ENCODE peak calls at places on chromosomes 5 and 9, in ten cellular contexts. M is stimulated activated CD8-positive, alpha-beta memory T cell treated with anti-CD3 and anti-CD28 coated beads, Interleukin-12 subunit alpha, Interleukin-12 subunit beta, amount 100 ng/mL, for 4 hours; C is H9; D is upper lobe of right lung; U is NCI-H446 treated with DMSO at 0.1 percent for 48 hours; L is T follicular helper cell; R is tibial artery; B is right lobe of liver; Y is neural crest cell; X is progenitor cell of endocrine pancreas. N is an unnamed sample.
A peak's percentile ranks its signal among the peaks of the same experiment; 100 is the strongest.

GRCh38 chr5:17217421-17218352 is at the start of gene BASP1:
- DNase-seq in Y (peak; percentile 78), M (no peak), L (peak; percentile 16), C (peak; percentile 86), U (peak; percentile 82), D (peak; percentile 90), X (peak; percentile 63), B (peak; percentile 85), R (peak; percentile 69), N (no peak)

GRCh38 chr5:1208221-1208742 is 6.9 kb downstream of the SLC6A19 start:
- DNase-seq in D (no peak), R (no peak), X (no peak), Y (no peak), B (peak; percentile 52), U (no peak), L (no peak), M (no peak), C (no peak), N (no peak)

GRCh38 chr5:59725393-59725768 is 168.1 kb downstream of the PDE4D start:
- DNase-seq in X (no peak), M (no peak), D (no peak), R (no peak), B (no peak), Y (no peak), U (no peak), L (no peak), C (no peak), N (no peak)

GRCh38 chr5:6365977-6366590 is 12.3 kb downstream of the MED10 start:
- DNase-seq in U (no peak), R (no peak), L (no peak), C (peak; percentile 19), B (no peak), D (no peak), M (no peak), Y (no peak), X (no peak), N (no peak)

GRCh38 chr9:79012561-79012960 is 559.2 kb upstream of the TLE4 start:
- DNase-seq in U (no peak), D (no peak), Y (no peak), M (no peak), R (no peak), C (no peak), B (no peak), X (no peak), L (no peak), N (no peak)

GRCh38 chr5:158502686-158503085 is 597.0 kb downstream of the EBF1 start:
- DNase-seq in L (no peak), Y (no peak), R (no peak), U (no peak), B (no peak), C (no peak), X (no peak), M (no peak), D (no peak), N (no peak)

GRCh38 chr5:83219077-83219476 is 141.7 kb downstream of the XRCC4 start:
- DNase-seq in U (no peak), D (no peak), L (no peak), C (no peak), B (no peak), X (no peak), Y (no peak), R (no peak), M (no peak), N (no peak)

GRCh38 chr5:152332696-152333095 is 72.4 kb downstream of the NMUR2 start:
- DNase-seq in X (no peak), C (no peak), M (no peak), Y (no peak), U (no peak), R (no peak), L (no peak), D (no peak), B (no peak), N (no peak)

GRCh38 chr9:130699047-130699446 is 5.5 kb downstream of the EXOSC2 start:
- DNase-seq in B (no peak), D (peak; percentile 1), U (no peak), Y (no peak), X (no peak), R (no peak), L (no peak), C (no peak), M (no peak), N (no peak)

GRCh38 chr5:52007230-52007858 is 624.1 kb downstream of the ISL1 start:
- DNase-seq in D (no peak), R (no peak), B (no peak), M (no peak), Y (no peak), C (peak; percentile 33), L (no peak), X (no peak), U (peak; percentile 37), N (no peak)

GRCh38 chr5:52727568-52727967 is 60.1 kb upstream of the ITGA1 start:
- DNase-seq in C (no peak), B (no peak), X (no peak), U (no peak), Y (no peak), D (no peak), R (peak; percentile 23), M (no peak), L (no peak), N (no peak)

GRCh38 chr5:94103507-94104245 is 362.3 kb upstream of the POU5F2 start:
- DNase-seq in Y (no peak), R (no peak), C (no peak), L (no peak), M (no peak), B (no peak), D (no peak), U (no peak), X (no peak), N (no peak)

GRCh38 chr5:83475540-83476469 is 4.3 kb downstream of the VCAN start:
- DNase-seq in C (no peak), M (no peak), D (no peak), R (no peak), U (no peak), L (no peak), Y (no peak), B (no peak), X (no peak), N (no peak)

GRCh38 chr9:33101104-33101951 is 24.9 kb upstream of the SMU1 start:
- DNase-seq in U (peak; percentile 22), B (no peak), L (no peak), X (no peak), C (no peak), D (no peak), Y (no peak), M (no peak), R (no peak), N (no peak)

GRCh38 chr5:1745806-1746370 is 53.7 kb downstream of the MRPL36 start:
- DNase-seq in D (peak; percentile 56), X (no peak), L (no peak), R (peak; percentile 12), B (peak; percentile 36), Y (no peak), U (no peak), C (peak; percentile 14), M (no peak), N (no peak)

GRCh38 chr5:93705896-93706295 is 35.5 kb downstream of the POU5F2 start:
- DNase-seq in R (no peak), U (peak; percentile 48), M (no peak), D (no peak), C (no peak), B (no peak), X (no peak), Y (no peak), L (no peak), N (no peak)

GRCh38 chr9:3468407-3469205 is 57.2 kb downstream of the RFX3 start:
- DNase-seq in C (no peak), D (no peak), M (no peak), U (peak; percentile 63), Y (no peak), B (no peak), R (no peak), L (no peak), X (no peak), N (no peak)

GRCh38 chr9:129497064-129497836 is 123.7 kb downstream of the C9orf50 start:
- DNase-seq in R (peak; percentile 59), Y (no peak), L (no peak), D (peak; percentile 71), B (no peak), U (peak; percentile 61), X (no peak), M (no peak), C (peak; percentile 85), N (no peak)

GRCh38 chr5:167305591-167306213 is 985.7 kb upstream of the WWC1 start:
- DNase-seq in R (no peak), C (no peak), X (no peak), U (no peak), M (no peak), B (no peak), D (no peak), Y (no peak), L (no peak), N (no peak)

GRCh38 chr5:35938518-35939227 is at the start of gene CAPSL:
- DNase-seq in D (no peak), M (no peak), R (no peak), L (no peak), C (peak; percentile 95), B (no peak), U (peak; percentile 28), X (peak; percentile 68), Y (peak; percentile 22), N (no peak)

GRCh38 chr5:9513825-9514224 is 32.0 kb downstream of the SEMA5A start:
- DNase-seq in U (no peak), D (no peak), L (no peak), Y (no peak), B (no peak), M (no peak), R (no peak), C (no peak), X (no peak), N (no peak)

GRCh38 chr9:123349691-123350480 is 6.1 kb upstream of the CRB2 start:
- DNase-seq in M (peak; percentile 37), U (no peak), B (no peak), X (peak; percentile 58), C (peak; percentile 82), L (peak; percentile 42), Y (peak; percentile 79), D (no peak), R (no peak), N (no peak)

GRCh38 chr5:43658499-43658898 is 55.5 kb downstream of the NNT start:
- DNase-seq in Y (no peak), D (no peak), M (no peak), L (no peak), B (no peak), R (no peak), C (no peak), X (no peak), U (no peak), N (no peak)

GRCh38 chr5:132059043-132059695 is 1.3 kb upstream of the IL3 start:
- DNase-seq in U (no peak), X (peak; percentile 9), Y (no peak), M (no peak), C (peak; percentile 18), D (peak; percentile 53), B (peak; percentile 35), R (no peak), L (no peak), N (peak; percentile 14)

GRCh38 chr5:157265714-157266285 is at the start of gene CYFIP2:
- DNase-seq in U (no peak), D (peak; percentile 87), L (peak; percentile 77), B (peak; percentile 79), X (peak; percentile 72), R (peak; percentile 30), C (peak; percentile 85), Y (peak; percentile 55), M (peak; percentile 78), N (no peak)

GRCh38 chr9:88781500-88782391 is 209.5 kb upstream of the S1PR3 start:
- DNase-seq in M (no peak), B (no peak), R (peak; percentile 31), X (no peak), L (no peak), D (no peak), C (peak; percentile 56), U (no peak), Y (peak; percentile 29), N (no peak)

GRCh38 chr9:123481209-123481865 is 125.3 kb downstream of the CRB2 start:
- DNase-seq in Y (no peak), L (no peak), B (no peak), X (no peak), C (no peak), D (peak; percentile 23), R (no peak), U (no peak), M (no peak), N (no peak)

GRCh38 chr5:163366757-163367156 is 70.6 kb upstream of the CCNG1 start:
- DNase-seq in X (no peak), U (no peak), D (no peak), Y (no peak), L (no peak), B (no peak), C (no peak), R (no peak), M (no peak), N (no peak)

N was measured in omental fat pad.